ENCODE peak calls at places on chromosomes 1 and 21, in four cellular contexts. Y is adipocyte; N is CD8-positive, alpha-beta T cell; I is CD8-positive, alpha-beta memory T cell. Q is an unnamed sample. For H3K36me3, the result is how much of the 10 kb centered on the place peaks cover.

GRCh38 chr1:110048923-110049601 is 14.6 kb downstream of the STRIP1 start:
- DNase-seq in Y (no peak), N (no peak), I (no peak), Q (no peak)

GRCh38 chr21:41993744-41994143 is 16.4 kb downstream of the ZBTB21 start:
- DNase-seq in Y (peak), N (no peak), I (no peak), Q (no peak)

GRCh38 chr1:112776688-112777087 is 61.6 kb upstream of the PPM1J start:
- DNase-seq in Y (no peak), N (no peak), I (no peak), Q (no peak)

GRCh38 chr1:47875831-47876586 is 121.2 kb downstream of the TRABD2B start:
- DNase-seq in Y (no peak), N (no peak), I (no peak), Q (no peak)

GRCh38 chr1:199774433-199775089 is 252.9 kb upstream of the NR5A2 start:
- DNase-seq in Y (no peak), N (no peak), I (no peak), Q (no peak)

GRCh38 chr1:5934058-5934884 is 58.0 kb downstream of the NPHP4 start:
- DNase-seq in Y (no peak), N (no peak), I (no peak), Q (no peak)

GRCh38 chr1:175848329-175848728 is 104.9 kb upstream of the TNR start:
- DNase-seq in Y (no peak), N (no peak), I (no peak), Q (no peak)

GRCh38 chr21:41725421-41726021 is 41.3 kb downstream of the RIPK4 start:
- DNase-seq in Y (no peak), N (no peak), I (no peak), Q (no peak)

GRCh38 chr21:44817914-44818635 is at the start of gene SUMO3:
- DNase-seq in Y (peak), N (peak), I (peak), Q (no peak)

GRCh38 chr1:68324316-68324715 is 92.0 kb upstream of the WLS start:
- DNase-seq in Y (no peak), N (no peak), I (no peak), Q (no peak)

GRCh38 chr21:41641821-41642368 is 125.0 kb downstream of the RIPK4 start:
- DNase-seq in Y (peak), N (no peak), I (no peak), Q (no peak)

GRCh38 chr1:222926566-222926965 is 111.7 kb downstream of the DISP1 start:
- DNase-seq in Y (no peak), N (no peak), I (no peak), Q (no peak)

GRCh38 chr1:97901017-97901658 is 19.7 kb downstream of the DPYD start:
- DNase-seq in Y (peak), N (no peak), I (no peak), Q (no peak)

GRCh38 chr1:232553050-232553754 is 76.7 kb downstream of the SIPA1L2 start:
- DNase-seq in Y (peak), N (no peak), I (no peak), Q (no peak)

GRCh38 chr1:244306544-244306943 is 145.2 kb downstream of the ADSS2 start:
- DNase-seq in Y (no peak), N (no peak), I (no peak), Q (no peak)

GRCh38 chr1:92705456-92705855 is 79.5 kb downstream of the EVI5 start:
- DNase-seq in Y (no peak), N (no peak), I (no peak), Q (no peak)

GRCh38 chr1:2962946-2963345 is 58.3 kb upstream of the ACTRT2 start:
- DNase-seq in Y (no peak), N (no peak), I (no peak), Q (no peak)

GRCh38 chr1:155531624-155532023 is 31.0 kb downstream of the ASH1L start:
- DNase-seq in Y (peak), N (no peak), I (no peak), Q (no peak)

GRCh38 chr1:87450615-87451209 is 122.0 kb downstream of the LMO4 start:
- DNase-seq in Y (no peak), N (peak), I (peak), Q (no peak)

GRCh38 chr21:41366522-41367151 is 4.8 kb downstream of the MX2 start:
- DNase-seq in Y (peak), N (no peak), I (no peak), Q (no peak)

GRCh38 chr1:8987881-8988617 is 38.2 kb downstream of the SLC2A7 start:
- DNase-seq in Y (peak), N (no peak), I (peak), Q (no peak)

GRCh38 chr1:161910516-161911077 is 113.1 kb downstream of the OLFML2B start:
- DNase-seq in Y (peak), N (no peak), I (no peak), Q (no peak)

GRCh38 chr1:93844262-93845045 is 34.6 kb downstream of the DNTTIP2 start:
- DNase-seq in Y (peak), N (peak), I (no peak), Q (peak)

GRCh38 chr1:6485937-6486250 is 5.6 kb downstream of the PLEKHG5 start:
- DNase-seq in Y (peak), N (no peak), I (no peak), Q (no peak)

GRCh38 chr1:209183195-209183594 is 400.3 kb upstream of the CAMK1G start:
- DNase-seq in Y (no peak), N (no peak), I (no peak), Q (no peak)

GRCh38 chr1:90779573-90779972 is 62.5 kb upstream of the BARHL2 start:
- DNase-seq in Y (no peak), N (no peak), I (no peak), Q (no peak)

GRCh38 chr1:29527314-29528004 is 291.1 kb downstream of the PTPRU start:
- DNase-seq in Y (no peak), N (no peak), I (no peak), Q (no peak)

GRCh38 chr1:150793231-150793630 is 14.8 kb downstream of the CTSK start:
- DNase-seq in Y (no peak), N (no peak), I (no peak), Q (no peak)

GRCh38 chr1:2231667-2232254 is 3.6 kb downstream of the SKI start:
- DNase-seq in Y (peak), N (peak), I (peak), Q (no peak)

GRCh38 chr1:31509124-31510072 is 66.9 kb upstream of the TINAGL1 start:
- DNase-seq in Y (no peak), N (no peak), I (no peak), Q (no peak)

GRCh38 chr1:160127865-160128523 is 12.4 kb downstream of the ATP1A2 start:
- DNase-seq in Y (peak), N (no peak), I (no peak), Q (no peak)

GRCh38 chr1:233635765-233636502 is 22.0 kb downstream of the KCNK1 start:
- DNase-seq in Y (peak), N (no peak), I (no peak), Q (no peak)

GRCh38 chr1:226960944-226961765 is 21.1 kb downstream of the COQ8A start:
- DNase-seq in Y (no peak), N (no peak), I (no peak), Q (no peak)

GRCh38 chr1:156476501-156477298 is 23.9 kb downstream of the MEF2D start:
- DNase-seq in Y (no peak), N (peak), I (no peak), Q (no peak)

GRCh38 chr1:84031928-84032327 is 33.0 kb upstream of the TTLL7 start:
- DNase-seq in Y (peak), N (no peak), I (no peak), Q (no peak)

GRCh38 chr1:93740601-93741031 is 59.0 kb upstream of the BCAR3 start:
- DNase-seq in Y (no peak), N (no peak), I (no peak), Q (no peak)

GRCh38 chr1:19425643-19426245 is 59.6 kb downstream of the CAPZB start:
- DNase-seq in Y (no peak), N (no peak), I (no peak), Q (no peak)

GRCh38 chr1:203537806-203538464 is 44.0 kb downstream of the OPTC start:
- DNase-seq in Y (no peak), N (no peak), I (no peak), Q (no peak)

DNA sequence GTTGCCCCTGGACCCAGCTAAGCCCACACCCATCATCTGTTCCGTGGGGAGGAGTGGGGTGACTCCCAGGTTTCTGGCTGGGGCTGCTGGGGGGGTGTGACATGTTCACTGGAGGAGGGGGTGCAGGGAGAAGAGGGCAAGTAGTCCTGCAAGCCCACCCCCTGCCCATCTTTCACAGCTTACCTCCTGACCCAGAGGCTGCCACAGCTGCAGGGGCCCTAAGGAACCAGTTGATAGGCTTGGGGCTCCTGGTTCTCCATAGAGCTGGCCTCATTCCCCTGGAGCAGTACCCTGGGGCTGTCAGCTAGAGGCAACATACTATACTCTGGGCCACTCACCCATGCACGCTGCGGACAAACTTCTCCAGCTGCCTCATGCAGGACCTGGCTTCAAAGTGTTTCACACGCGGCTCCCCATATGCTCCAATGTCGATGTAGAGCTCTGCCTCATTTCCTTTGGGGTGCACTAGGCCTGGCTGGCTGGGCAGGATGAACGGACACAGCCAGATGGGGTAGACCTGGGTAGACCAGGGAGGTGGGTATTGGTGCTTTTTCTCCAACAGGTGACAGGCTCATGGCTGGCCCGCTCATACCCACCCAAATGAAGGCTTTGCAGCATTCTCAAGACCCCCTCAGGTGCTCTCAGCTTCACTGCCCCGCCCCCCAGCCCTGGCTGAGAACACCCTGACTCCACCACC is 33.8 kb downstream of the DHCR24 start:
- DNase-seq in Y (no peak), N (no peak), I (no peak), Q (no peak)
- H3K36me3 ChIP-seq in Y (half or more), N (under half), I (under half), Q (half or more)

DNA sequence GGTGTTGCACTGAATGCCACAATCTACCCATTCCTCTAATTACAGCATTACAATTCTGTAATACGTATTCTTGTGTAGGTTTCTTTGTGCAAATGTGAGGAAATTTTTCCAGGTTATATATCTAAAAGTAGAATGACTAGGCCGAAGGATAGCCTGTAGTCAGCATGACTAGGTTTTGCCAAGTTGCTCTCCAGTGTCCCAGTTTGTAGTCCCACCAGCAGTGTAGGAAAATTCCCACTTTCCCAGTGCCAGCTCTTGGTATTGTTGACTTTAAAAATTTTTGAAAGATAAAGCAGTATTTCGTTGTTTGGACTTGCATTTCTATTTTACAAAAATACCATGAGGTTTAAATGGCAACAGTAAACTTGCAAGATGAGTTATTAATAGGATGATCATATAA is 3.0 kb downstream of the PARK7 start:
- DNase-seq in Y (no peak), N (no peak), I (no peak), Q (no peak)
- H3K36me3 ChIP-seq in Y (half or more), N (under half), I (under half), Q (half or more)

GRCh38 chr1:10328534-10328933 is 70.3 kb upstream of the PGD start:
- DNase-seq in Y (no peak), N (no peak), I (no peak), Q (no peak)
- H3K36me3 ChIP-seq in Y (under half), N (under half), I (under half), Q (under half)

GRCh38 chr1:119674110-119674509 is 26.0 kb upstream of the ZNF697 start:
- DNase-seq in Y (peak), N (no peak), I (no peak), Q (no peak)

GRCh38 chr1:119674835-119675289 is 26.8 kb upstream of the ZNF697 start:
- DNase-seq in Y (peak), N (no peak), I (no peak), Q (no peak)

GRCh38 chr1:119673171-119673940 is 25.3 kb upstream of the ZNF697 start:
- DNase-seq in Y (no peak), N (no peak), I (no peak), Q (no peak)

GRCh38 chr1:119676571-119677206 is 28.6 kb upstream of the ZNF697 start:
- DNase-seq in Y (peak), N (no peak), I (no peak), Q (no peak)

GRCh38 chr1:119675349-119676343 is 27.6 kb upstream of the ZNF697 start:
- DNase-seq in Y (peak), N (peak), I (peak), Q (peak)
- H3K36me3 ChIP-seq in Y (under half), N (under half), I (under half), Q (under half)

GRCh38 chr1:115665319-115665718 is 23.5 kb downstream of the VANGL1 start:
- DNase-seq in Y (no peak), N (no peak), I (no peak), Q (no peak)
- H3K36me3 ChIP-seq in Y (half or more), N (under half), I (under half), Q (half or more)

GRCh38 chr1:32782086-32782485 is 35.1 kb downstream of the YARS1 start:
- DNase-seq in Y (no peak), N (no peak), I (no peak), Q (no peak)

GRCh38 chr1:32780628-32781267 is 36.4 kb downstream of the YARS1 start:
- DNase-seq in Y (no peak), N (no peak), I (no peak), Q (no peak)

GRCh38 chr1:32783851-32784250 is 33.3 kb downstream of the YARS1 start:
- DNase-seq in Y (no peak), N (no peak), I (no peak), Q (no peak)

GRCh38 chr1:32786856-32787255 is 30.3 kb downstream of the YARS1 start:
- DNase-seq in Y (peak), N (no peak), I (no peak), Q (no peak)

GRCh38 chr1:32784817-32785216 is 32.3 kb downstream of the YARS1 start:
- DNase-seq in Y (no peak), N (no peak), I (no peak), Q (no peak)
- H3K36me3 ChIP-seq in Y (half or more), N (half or more), I (half or more), Q (half or more)